ENCODE peak calls at places on chromosome 16, in four cellular contexts. K is Calu3, H is AG10803, Y is astrocyte of the spinal cord. C is an unnamed sample.

GRCh38 chr16:24117680-24118079 is 138.5 kb upstream of the CACNG3 start:
- DNase-seq in H (no peak), Y (no peak), K (no peak), C (no peak)

GRCh38 chr16:12142157-12142556 is 165.6 kb downstream of the SNX29 start:
- DNase-seq in Y (no peak), K (no peak), H (no peak), C (no peak)

GRCh38 chr16:84788968-84789371 is 30.8 kb upstream of the CRISPLD2 start:
- DNase-seq in Y (no peak), K (no peak), H (peak; percentile 94), C (no peak)

GRCh38 chr16:69301187-69301586 is 10.0 kb upstream of the VPS4A start:
- DNase-seq in K (no peak), H (no peak), Y (no peak), C (no peak)

GRCh38 chr16:48232459-48233040 is 11.6 kb upstream of the LONP2 start:
- DNase-seq in H (no peak), K (no peak), Y (no peak), C (no peak)

GRCh38 chr16:4648917-4649316 is 24.3 kb downstream of the MGRN1 start:
- DNase-seq in H (no peak), Y (no peak), K (no peak), C (no peak)

GRCh38 chr16:48408688-48409087 is 23.5 kb upstream of the SIAH1 start:
- DNase-seq in K (peak; percentile 54), H (peak; percentile 71), Y (peak; percentile 78), C (peak; percentile 45)

GRCh38 chr16:66903544-66904427 is 14.9 kb downstream of the CDH16 start:
- DNase-seq in Y (no peak), H (no peak), K (no peak), C (no peak)

GRCh38 chr16:12868169-12868568 is 33.2 kb upstream of the SHISA9 start:
- DNase-seq in K (no peak), H (no peak), Y (no peak), C (no peak)

GRCh38 chr16:80862153-80862552 is 57.8 kb upstream of the CDYL2 start:
- DNase-seq in K (no peak), H (no peak), Y (no peak), C (no peak)

GRCh38 chr16:11052080-11052808 is 107.9 kb downstream of the CLEC16A start:
- DNase-seq in H (no peak), K (no peak), Y (no peak), C (no peak)

GRCh38 chr16:69741951-69742904 is 12.5 kb downstream of the NOB1 start:
- DNase-seq in H (no peak), K (peak; percentile 85), Y (peak; percentile 56), C (peak; percentile 53)

GRCh38 chr16:56950051-56950450 is 11.7 kb upstream of the CETP start:
- DNase-seq in K (no peak), H (no peak), Y (no peak), C (no peak)

GRCh38 chr16:68444058-68444657 is 4.2 kb downstream of the SMPD3 start:
- DNase-seq in Y (peak; percentile 43), K (peak; percentile 70), H (no peak), C (peak; percentile 30)

GRCh38 chr16:85448557-85449194 is 164.4 kb upstream of the GSE1 start:
- DNase-seq in Y (no peak), K (no peak), H (no peak), C (no peak)

GRCh38 chr16:57938936-57939871 is 31.7 kb downstream of the CNGB1 start:
- DNase-seq in K (peak; percentile 48), Y (peak; percentile 57), H (peak; percentile 89), C (peak; percentile 91)

GRCh38 chr16:68421076-68421475 is 27.2 kb downstream of the SMPD3 start:
- DNase-seq in H (no peak), K (no peak), Y (no peak), C (no peak)

GRCh38 chr16:77233799-77234502 is 34.7 kb downstream of the SYCE1L start:
- DNase-seq in H (no peak), K (no peak), Y (no peak), C (no peak)

GRCh38 chr16:81654346-81654745 is 124.7 kb upstream of the PLCG2 start:
- DNase-seq in K (no peak), Y (no peak), H (no peak), C (peak; percentile 10)

GRCh38 chr16:88584676-88585075 is 14.5 kb downstream of the ZC3H18 start:
- DNase-seq in H (no peak), K (no peak), Y (no peak), C (no peak)

GRCh38 chr16:68644715-68645493 is at the start of gene CDH3:
- DNase-seq in K (peak; percentile 92), Y (no peak), H (no peak), C (no peak)

GRCh38 chr16:86945166-86945900 is 367.0 kb downstream of the FOXL1 start:
- DNase-seq in K (no peak), Y (no peak), H (no peak), C (no peak)

GRCh38 chr16:65200857-65201256 is 79.0 kb upstream of the CDH11 start:
- DNase-seq in H (peak; percentile 80), K (no peak), Y (no peak), C (no peak)

GRCh38 chr16:85463672-85464071 is 149.4 kb upstream of the GSE1 start:
- DNase-seq in H (no peak), Y (no peak), K (no peak), C (no peak)

GRCh38 chr16:30876867-30877266 is 17.0 kb downstream of the BCL7C start:
- DNase-seq in K (no peak), Y (no peak), H (no peak), C (no peak)

GRCh38 chr16:31700200-31700529 is 172.5 kb downstream of the AHSP start:
- DNase-seq in Y (no peak), H (no peak), K (no peak), C (no peak)

GRCh38 chr16:88437367-88437964 is 15.6 kb upstream of the ZFPM1 start:
- DNase-seq in H (no peak), Y (no peak), K (peak; percentile 87), C (no peak)

GRCh38 chr16:55476625-55477533 is 2.1 kb upstream of the MMP2 start:
- DNase-seq in Y (no peak), K (no peak), H (peak; percentile 69), C (peak; percentile 69)

GRCh38 chr16:55480228-55480655 is 1.2 kb downstream of the MMP2 start:
- DNase-seq in K (no peak), H (peak; percentile 96), Y (peak; percentile 92), C (peak; percentile 96)

GRCh38 chr16:55479560-55480197 is 681 bp downstream of the MMP2 start:
- DNase-seq in H (no peak), K (no peak), Y (no peak), C (no peak)

GRCh38 chr16:55482056-55482455 is 3.1 kb downstream of the MMP2 start:
- DNase-seq in K (no peak), Y (peak; percentile 38), H (peak; percentile 39), C (peak; percentile 66)

GRCh38 chr16:55478827-55479559 is at the start of gene MMP2:
- DNase-seq in H (peak; percentile 89), Y (peak; percentile 81), K (no peak), C (peak; percentile 89)
- TF ChIP-seq CTCF in H (no peak), Y (no peak), K (no peak), C (peak; percentile 5)

GRCh38 chr16:1834096-1834495 is 7.1 kb downstream of the FAHD1 start:
- DNase-seq in Y (no peak), K (no peak), H (no peak), C (no peak)

DNA sequence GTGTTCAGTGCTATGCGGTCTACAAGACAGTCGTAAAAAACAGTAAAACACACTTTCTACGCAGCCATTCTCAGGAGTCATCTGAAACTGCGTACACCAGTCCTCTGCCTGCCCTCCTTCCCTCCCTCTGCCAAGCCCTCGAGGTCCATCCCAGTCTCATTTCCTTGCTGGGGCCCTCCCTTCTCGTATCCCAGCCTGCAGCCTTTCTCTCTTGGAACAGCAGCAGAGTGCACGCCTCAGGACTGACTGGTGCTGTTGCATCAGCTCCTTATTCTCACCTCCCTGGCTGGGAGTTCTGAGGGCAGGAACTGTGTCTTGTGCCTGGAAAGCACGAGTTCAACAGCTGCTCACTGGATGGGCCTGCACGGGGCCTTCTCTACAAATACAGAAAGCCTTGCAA is 12.5 kb downstream of the FAHD1 start:
- DNase-seq in H (peak; percentile 91), K (no peak), Y (no peak), C (peak; percentile 72)
- TF ChIP-seq CTCF in H (no peak), K (no peak), Y (no peak), C (no peak)

DNA sequence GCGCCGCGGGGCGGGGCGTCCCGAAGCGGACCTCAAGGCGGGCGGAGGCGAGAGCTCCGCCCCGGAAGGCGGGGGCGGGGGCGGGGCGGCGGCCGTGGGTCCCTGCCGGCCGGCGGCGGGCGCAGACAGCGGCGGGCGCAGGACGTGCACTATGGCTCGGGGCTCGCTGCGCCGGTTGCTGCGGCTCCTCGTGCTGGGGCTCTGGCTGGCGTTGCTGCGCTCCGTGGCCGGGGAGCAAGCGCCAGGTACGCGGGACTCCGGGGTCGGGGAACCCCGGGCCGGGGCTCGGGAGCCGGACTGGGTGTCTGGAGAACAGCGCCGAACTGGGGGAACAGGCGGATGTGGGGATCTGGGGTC is at the start of gene TNFRSF12A:
- DNase-seq in H (peak; percentile 73), Y (peak; percentile 80), K (peak; percentile 90), C (peak; percentile 46)
- TF ChIP-seq CTCF in H (no peak), Y (no peak), K (peak; percentile 26), C (no peak)

DNA sequence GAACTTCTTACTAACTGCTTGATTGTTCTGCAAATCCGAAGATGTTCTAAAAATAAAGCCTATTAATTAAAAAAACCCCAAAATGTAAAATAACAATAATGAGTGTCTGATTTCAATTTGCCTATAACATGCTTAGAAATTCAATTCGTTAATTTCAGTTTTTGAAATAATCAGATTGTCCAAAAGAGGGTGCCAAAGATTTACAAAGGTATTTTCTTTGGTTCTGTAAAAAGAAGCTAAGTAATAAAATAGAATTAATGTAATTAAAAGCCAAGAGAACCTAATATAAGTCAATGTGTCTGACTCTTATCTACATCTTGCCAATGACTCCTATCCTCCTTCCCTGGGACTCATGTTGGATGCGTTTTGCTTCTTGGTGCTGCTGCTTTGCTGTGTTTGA is 75.0 kb upstream of the CPHXL start:
- DNase-seq in Y (peak; percentile 5), H (no peak), K (no peak), C (no peak)
- TF ChIP-seq CTCF in Y (no peak), H (no peak), K (no peak), C (no peak)

GRCh38 chr16:89616576-89617437 is 3.4 kb downstream of the DPEP1 start:
- DNase-seq in H (no peak), Y (no peak), K (no peak), C (no peak)

GRCh38 chr16:89613101-89613953 is at the start of gene DPEP1:
- DNase-seq in Y (no peak), K (no peak), H (no peak), C (no peak)

GRCh38 chr16:89613954-89614459 is 565 bp downstream of the DPEP1 start:
- DNase-seq in Y (no peak), H (no peak), K (no peak), C (no peak)

GRCh38 chr16:89615176-89615575 is 1.7 kb downstream of the DPEP1 start:
- DNase-seq in K (no peak), H (no peak), Y (no peak), C (no peak)

GRCh38 chr16:89615596-89616090 is 2.2 kb downstream of the DPEP1 start:
- DNase-seq in K (peak; percentile 78), H (no peak), Y (no peak), C (no peak)
- TF ChIP-seq CTCF in K (peak; percentile 94), H (peak; percentile 56), Y (peak; percentile 92), C (peak; percentile 75)